ENCODE peak calls at places on chromosomes 12 and 14, in nine cellular contexts. A is CD14-positive monocyte, O is cardiac muscle cell, D is hepatocyte, I is ovary, K is GM13976, H is A549, Y is endothelial cell, X is glutamatergic neuron. P is an unnamed sample.

GRCh38 chr14:100616854-100617714 is 29.9 kb upstream of the BEGAIN start:
- DNase-seq in K (no peak), I (peak; percentile 7), Y (no peak), D (no peak), O (no peak), H (no peak), A (no peak), X (no peak), P (no peak)

GRCh38 chr14:23787436-23787835 is 151.3 kb downstream of the DHRS2 start:
- DNase-seq in Y (no peak), K (no peak), I (no peak), O (no peak), D (no peak), H (no peak), X (no peak), A (no peak), P (no peak)

GRCh38 chr12:110343921-110344555 is 59.5 kb downstream of the ANAPC7 start:
- DNase-seq in X (no peak), K (no peak), I (no peak), D (no peak), O (no peak), Y (no peak), A (no peak), H (no peak), P (no peak)

GRCh38 chr12:20748198-20748597 is 53.1 kb downstream of the SLCO1C1 start:
- DNase-seq in D (no peak), A (no peak), X (no peak), K (no peak), I (no peak), H (no peak), O (no peak), Y (no peak), P (no peak)

GRCh38 chr12:72468505-72468904 is 196.3 kb downstream of the TRHDE start:
- DNase-seq in H (no peak), X (no peak), I (no peak), A (no peak), D (no peak), K (no peak), Y (no peak), O (no peak), P (no peak)

GRCh38 chr12:43103866-43104265 is 448.1 kb downstream of the ADAMTS20 start:
- DNase-seq in I (no peak), O (no peak), Y (no peak), X (no peak), A (no peak), H (no peak), D (no peak), K (no peak), P (no peak)

GRCh38 chr12:1130164-1130563 is 139.1 kb downstream of the ERC1 start:
- DNase-seq in O (peak; percentile 38), D (peak; percentile 65), Y (no peak), X (no peak), A (no peak), I (no peak), K (no peak), H (peak; percentile 53), P (peak; percentile 72)

GRCh38 chr14:81430284-81430683 is 30.2 kb upstream of the STON2 start:
- DNase-seq in I (no peak), D (no peak), H (no peak), K (no peak), Y (no peak), O (no peak), A (no peak), X (no peak), P (no peak)

GRCh38 chr14:104450811-104451401 is 128.7 kb upstream of the C14orf180 start:
- DNase-seq in K (no peak), A (no peak), X (no peak), Y (no peak), H (no peak), O (no peak), D (no peak), I (no peak), P (no peak)

GRCh38 chr12:50845021-50845647 is 2.4 kb downstream of the TMPRSS12 start:
- DNase-seq in K (no peak), I (no peak), X (no peak), H (no peak), A (no peak), D (no peak), Y (no peak), O (no peak), P (no peak)

GRCh38 chr12:104710940-104711725 is 247.0 kb downstream of the SLC41A2 start:
- DNase-seq in I (no peak), Y (no peak), O (no peak), H (no peak), A (no peak), K (no peak), D (peak; percentile 58), X (no peak), P (no peak)

GRCh38 chr14:69828372-69828771 is 31.3 kb upstream of the SLC10A1 start:
- DNase-seq in K (no peak), D (no peak), I (no peak), H (no peak), X (no peak), Y (no peak), O (no peak), A (no peak), P (no peak)

GRCh38 chr12:49920241-49920914 is 16.7 kb upstream of the FAIM2 start:
- DNase-seq in Y (no peak), D (no peak), K (no peak), H (no peak), I (peak; percentile 55), A (no peak), X (no peak), O (no peak), P (no peak)

GRCh38 chr14:65456247-65456646 is 43.7 kb downstream of the FUT8 start:
- DNase-seq in K (no peak), X (no peak), A (no peak), Y (no peak), H (no peak), O (no peak), I (no peak), D (no peak), P (no peak)

GRCh38 chr12:117968826-117969659 is at the start of gene KSR2:
- DNase-seq in X (peak; percentile 92), O (peak; percentile 74), K (peak; percentile 87), D (peak; percentile 91), I (no peak), H (peak; percentile 66), Y (peak; percentile 57), A (no peak), P (peak; percentile 90)

GRCh38 chr14:92724516-92725340 is 23.7 kb downstream of the LGMN start:
- DNase-seq in X (no peak), I (no peak), H (peak; percentile 53), A (peak; percentile 86), K (no peak), Y (no peak), D (peak; percentile 53), O (peak; percentile 77), P (peak; percentile 80)

GRCh38 chr12:120529641-120530314 is 820 bp upstream of the COQ5 start:
- DNase-seq in Y (peak; percentile 6), O (peak; percentile 55), I (no peak), H (peak; percentile 61), X (no peak), D (peak; percentile 63), A (no peak), K (no peak), P (peak; percentile 63)

DNA sequence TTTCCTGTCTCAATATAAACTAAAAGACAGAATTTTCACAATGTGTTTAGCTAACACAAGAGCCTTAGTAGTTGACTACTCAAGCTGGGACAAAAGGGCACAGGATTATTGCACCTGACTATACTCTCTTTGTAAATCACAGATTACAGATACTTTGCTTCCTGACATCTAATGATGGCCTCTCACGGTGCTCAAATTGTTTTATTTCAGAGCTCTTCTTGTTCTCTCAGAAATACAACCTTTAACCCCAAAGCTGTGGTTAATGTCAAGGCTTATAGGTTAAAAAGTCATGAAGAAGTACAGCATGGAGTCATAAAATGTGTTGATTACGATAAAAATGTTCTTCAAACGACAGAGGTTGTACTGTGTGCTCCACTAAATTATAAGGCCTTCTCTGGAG is 89.9 kb upstream of the CPNE8 start:
- DNase-seq in X (no peak), O (no peak), A (no peak), Y (no peak), K (no peak), H (no peak), I (no peak), D (no peak), P (no peak)
- TF ChIP-seq CTCF in X (no peak), O (no peak), A (no peak), Y (no peak), K (no peak), H (no peak), I (no peak), D (no peak), P (no peak)

GRCh38 chr12:102896067-102896466 is 21.0 kb downstream of the PAH start:
- DNase-seq in Y (no peak), A (no peak), K (no peak), I (no peak), O (no peak), D (no peak), H (no peak), X (no peak), P (no peak)
- TF ChIP-seq CTCF in Y (no peak), A (no peak), K (peak; percentile 8), I (no peak), O (no peak), D (no peak), H (no peak), X (no peak), P (no peak)

DNA sequence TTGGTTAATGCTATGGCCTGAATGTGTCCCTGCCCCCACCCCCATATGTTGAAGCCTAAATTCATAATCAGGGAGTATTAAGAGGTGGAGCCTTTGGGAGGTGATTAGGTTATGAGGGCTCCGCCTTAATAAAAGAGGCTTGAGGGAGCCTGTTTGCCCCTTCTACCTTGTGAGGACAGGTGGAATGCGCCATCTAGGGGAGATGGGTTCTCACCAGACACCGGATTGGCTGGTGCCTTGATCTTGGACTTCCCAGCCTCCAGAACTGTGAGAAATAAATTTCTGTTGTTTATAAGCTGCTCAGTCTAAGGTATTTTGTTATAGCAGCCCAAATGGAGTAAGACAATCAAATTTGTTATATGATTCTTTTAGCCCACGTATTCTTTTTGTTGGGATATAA is 148.3 kb downstream of the PTCSC3 start:
- DNase-seq in D (no peak), A (no peak), I (no peak), O (no peak), X (no peak), Y (no peak), H (peak; percentile 11), K (no peak), P (peak; percentile 17)
- TF ChIP-seq CTCF in D (no peak), A (no peak), I (no peak), O (no peak), X (no peak), Y (no peak), H (peak; percentile 14), K (no peak), P (no peak)

GRCh38 chr14:99224116-99224910 is 47.7 kb downstream of the BCL11B start:
- DNase-seq in I (no peak), H (peak; percentile 12), A (no peak), O (no peak), Y (no peak), K (no peak), X (no peak), D (no peak), P (no peak)
- TF ChIP-seq CTCF in I (no peak), H (no peak), A (no peak), O (no peak), Y (no peak), K (no peak), X (no peak), D (no peak), P (no peak)

P was measured in Caco-2.